ENCODE peak calls at places on chromosomes 5 and 9, in eight cellular contexts. One of them, this sample, is unnamed.

GRCh38 chr5:21654-22233 is 70.2 kb upstream of the PLEKHG4B start:
- DNase-seq in foreskin fibroblast: peak; percentile 15
- DNase-seq in GM06990: no peak
- DNase-seq in AG04449: no peak
- DNase-seq in sigmoid colon: no peak
- DNase-seq in IMR-90: peak; percentile 18
- DNase-seq in AG09309: no peak
- DNase-seq in heart right ventricle: no peak
- DNase-seq in this sample: no peak

GRCh38 chr5:87121315-87122170 is 146.1 kb upstream of the RASA1 start:
- DNase-seq in foreskin fibroblast: peak; percentile 83
- DNase-seq in AG09309: peak; percentile 61
- DNase-seq in IMR-90: peak; percentile 91
- DNase-seq in AG04449: peak; percentile 53
- DNase-seq in heart right ventricle: no peak
- DNase-seq in sigmoid colon: no peak
- DNase-seq in GM06990: peak; percentile 70
- DNase-seq in this sample: peak; percentile 86

GRCh38 chr9:68522126-68522525 is 18.6 kb downstream of the TMEM252 start:
- DNase-seq in AG09309: no peak
- DNase-seq in AG04449: no peak
- DNase-seq in GM06990: no peak
- DNase-seq in sigmoid colon: no peak
- DNase-seq in foreskin fibroblast: no peak
- DNase-seq in IMR-90: no peak
- DNase-seq in heart right ventricle: no peak
- DNase-seq in this sample: no peak

GRCh38 chr9:22657713-22658112 is 211.1 kb downstream of the DMRTA1 start:
- DNase-seq in AG09309: no peak
- DNase-seq in heart right ventricle: no peak
- DNase-seq in foreskin fibroblast: no peak
- DNase-seq in AG04449: no peak
- DNase-seq in GM06990: no peak
- DNase-seq in IMR-90: no peak
- DNase-seq in sigmoid colon: no peak
- DNase-seq in this sample: no peak

GRCh38 chr5:139578348-139578724 is 17.2 kb downstream of the UBE2D2 start:
- DNase-seq in heart right ventricle: no peak
- DNase-seq in GM06990: no peak
- DNase-seq in foreskin fibroblast: no peak
- DNase-seq in AG09309: no peak
- DNase-seq in sigmoid colon: peak; percentile 6
- DNase-seq in AG04449: no peak
- DNase-seq in IMR-90: no peak
- DNase-seq in this sample: no peak

GRCh38 chr9:83432104-83432627 is 106.0 kb downstream of the FRMD3 start:
- DNase-seq in AG09309: peak; percentile 25
- DNase-seq in IMR-90: no peak
- DNase-seq in sigmoid colon: peak; percentile 79
- DNase-seq in heart right ventricle: peak; percentile 81
- DNase-seq in AG04449: peak; percentile 38
- DNase-seq in GM06990: no peak
- DNase-seq in foreskin fibroblast: peak; percentile 53
- DNase-seq in this sample: no peak

GRCh38 chr9:2291980-2292704 is 277.0 kb downstream of the SMARCA2 start:
- DNase-seq in foreskin fibroblast: peak; percentile 22
- DNase-seq in heart right ventricle: no peak
- DNase-seq in GM06990: no peak
- DNase-seq in IMR-90: no peak
- DNase-seq in AG04449: no peak
- DNase-seq in AG09309: no peak
- DNase-seq in sigmoid colon: no peak
- DNase-seq in this sample: no peak

GRCh38 chr9:80615964-80616363 is 1044.2 kb downstream of the TLE4 start:
- DNase-seq in GM06990: no peak
- DNase-seq in sigmoid colon: no peak
- DNase-seq in AG04449: no peak
- DNase-seq in IMR-90: peak; percentile 65
- DNase-seq in heart right ventricle: no peak
- DNase-seq in AG09309: peak; percentile 17
- DNase-seq in foreskin fibroblast: peak; percentile 45
- DNase-seq in this sample: no peak

GRCh38 chr9:34929506-34930102 is 28.5 kb upstream of the PHF24 start:
- DNase-seq in AG09309: no peak
- DNase-seq in foreskin fibroblast: no peak
- DNase-seq in AG04449: no peak
- DNase-seq in GM06990: no peak
- DNase-seq in sigmoid colon: no peak
- DNase-seq in heart right ventricle: no peak
- DNase-seq in IMR-90: peak; percentile 5
- DNase-seq in this sample: peak; percentile 47

DNA sequence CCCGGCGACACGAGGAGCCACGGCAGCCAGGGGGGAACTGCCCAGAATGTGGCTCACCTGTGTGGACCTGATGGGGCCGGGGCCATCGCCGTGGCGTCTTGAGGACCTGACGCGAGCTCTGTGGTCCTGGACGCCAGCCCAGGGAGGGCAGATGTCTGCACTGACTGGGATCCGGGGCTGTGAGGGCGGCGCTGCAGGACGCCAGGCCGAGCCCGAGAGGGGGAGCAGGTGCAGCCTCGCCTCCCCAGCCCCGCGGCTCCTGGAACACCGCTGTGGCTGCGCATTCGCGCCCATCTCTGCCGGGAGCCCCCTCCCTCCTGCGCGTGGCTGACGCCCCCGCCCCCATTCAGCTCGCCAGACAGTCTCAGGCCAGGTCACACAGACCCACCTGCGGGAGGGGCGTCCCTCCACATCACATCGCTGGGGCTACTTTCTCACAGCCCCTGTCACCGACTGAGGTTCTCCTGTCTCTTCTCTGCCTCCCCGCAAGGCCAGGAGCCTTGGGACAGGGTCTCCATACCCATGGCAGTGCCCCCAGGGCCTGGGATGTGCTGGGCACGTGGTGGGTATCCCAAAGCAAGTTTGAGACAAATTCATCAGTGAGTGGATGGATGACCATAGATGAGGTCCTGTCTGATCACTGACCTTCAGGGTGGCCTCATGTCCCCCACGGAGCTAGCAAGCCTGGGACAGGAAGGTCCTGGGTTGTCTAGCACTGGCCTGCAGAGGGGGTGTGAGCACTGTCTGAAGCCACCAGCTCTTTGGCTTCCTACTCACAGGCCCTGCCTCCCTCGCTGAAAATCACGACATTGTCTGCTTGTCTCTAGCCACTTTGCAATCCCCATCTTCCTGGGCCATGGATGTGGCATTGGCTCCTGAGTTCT is 47.3 kb downstream of the RASGEF1C start:
- DNase-seq in AG09309: no peak
- DNase-seq in heart right ventricle: no peak
- DNase-seq in sigmoid colon: peak; percentile 61
- DNase-seq in foreskin fibroblast: no peak
- DNase-seq in GM06990: no peak
- DNase-seq in IMR-90: no peak
- DNase-seq in AG04449: no peak
- DNase-seq in this sample: no peak
- TF ChIP-seq CTCF in AG09309: no peak
- TF ChIP-seq CTCF in heart right ventricle: no peak
- TF ChIP-seq CTCF in sigmoid colon: no peak
- TF ChIP-seq CTCF in foreskin fibroblast: no peak
- TF ChIP-seq CTCF in GM06990: no peak
- TF ChIP-seq CTCF in IMR-90: no peak
- TF ChIP-seq CTCF in AG04449: no peak
- TF ChIP-seq CTCF in this sample: no peak

DNA sequence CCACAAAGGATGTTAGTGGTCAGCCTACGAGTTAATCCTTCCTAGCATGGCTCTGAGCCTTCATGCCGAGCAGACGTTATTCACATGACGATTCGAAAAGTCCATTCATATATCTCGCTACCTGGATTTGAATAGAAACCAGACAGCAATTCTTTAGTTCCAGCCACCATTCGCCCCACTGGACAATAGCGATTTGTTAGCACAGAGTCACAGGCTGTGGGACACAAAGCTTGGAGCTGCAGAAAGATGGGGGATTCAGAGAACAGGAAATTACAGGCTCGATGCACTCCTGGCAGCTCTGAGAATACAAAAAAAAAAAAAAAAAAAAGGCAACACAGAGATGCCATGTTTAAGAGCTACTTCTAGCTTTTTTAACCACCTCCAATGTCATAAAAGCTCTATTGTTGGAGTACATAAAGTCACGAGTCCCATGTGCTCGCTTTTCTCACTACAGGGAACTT is 110.7 kb downstream of the NR6A1 start:
- DNase-seq in heart right ventricle: no peak
- DNase-seq in AG04449: peak; percentile 24
- DNase-seq in sigmoid colon: no peak
- DNase-seq in AG09309: no peak
- DNase-seq in IMR-90: peak; percentile 61
- DNase-seq in foreskin fibroblast: peak; percentile 18
- DNase-seq in GM06990: peak; percentile 20
- DNase-seq in this sample: peak; percentile 65
- H3K4me3 ChIP-seq in heart right ventricle: peak overlapping the region; percentile 58
- H3K4me3 ChIP-seq in AG04449: peak overlapping the region; percentile 67
- H3K4me3 ChIP-seq in sigmoid colon: peak overlapping the region; percentile 56
- H3K4me3 ChIP-seq in AG09309: peak overlapping the region; percentile 47
- H3K4me3 ChIP-seq in IMR-90: peak overlapping the region; percentile 57
- H3K4me3 ChIP-seq in foreskin fibroblast: peak overlapping the region; percentile 64
- H3K4me3 ChIP-seq in GM06990: peak overlapping the region; percentile 66
- H3K4me3 ChIP-seq in this sample: peak overlapping the region; percentile 72

GRCh38 chr9:121259498-121259897 is 8.5 kb upstream of the GSN start:
- DNase-seq in foreskin fibroblast: no peak
- DNase-seq in GM06990: no peak
- DNase-seq in AG09309: no peak
- DNase-seq in heart right ventricle: no peak
- DNase-seq in AG04449: no peak
- DNase-seq in sigmoid colon: no peak
- DNase-seq in IMR-90: no peak
- DNase-seq in this sample: no peak
- TF ChIP-seq CTCF in foreskin fibroblast: no peak
- TF ChIP-seq CTCF in GM06990: no peak
- TF ChIP-seq CTCF in AG09309: no peak
- TF ChIP-seq CTCF in heart right ventricle: no peak
- TF ChIP-seq CTCF in AG04449: no peak
- TF ChIP-seq CTCF in sigmoid colon: no peak
- TF ChIP-seq CTCF in IMR-90: no peak
- TF ChIP-seq CTCF in this sample: no peak

GRCh38 chr5:145838276-145838675 is 3.1 kb upstream of the PRELID2 start:
- DNase-seq in heart right ventricle: no peak
- DNase-seq in foreskin fibroblast: no peak
- DNase-seq in AG04449: no peak
- DNase-seq in sigmoid colon: no peak
- DNase-seq in GM06990: no peak
- DNase-seq in AG09309: no peak
- DNase-seq in IMR-90: no peak
- DNase-seq in this sample: no peak

GRCh38 chr5:145834917-145835838 is at the start of gene PRELID2:
- DNase-seq in heart right ventricle: peak; percentile 85
- DNase-seq in foreskin fibroblast: peak; percentile 86
- DNase-seq in sigmoid colon: peak; percentile 92
- DNase-seq in IMR-90: peak; percentile 84
- DNase-seq in GM06990: peak; percentile 26
- DNase-seq in AG09309: peak; percentile 46
- DNase-seq in AG04449: no peak
- DNase-seq in this sample: no peak

GRCh38 chr5:145834554-145834916 is 607 bp downstream of the PRELID2 start:
- DNase-seq in AG09309: no peak
- DNase-seq in AG04449: no peak
- DNase-seq in IMR-90: no peak
- DNase-seq in heart right ventricle: no peak
- DNase-seq in foreskin fibroblast: no peak
- DNase-seq in GM06990: no peak
- DNase-seq in sigmoid colon: no peak
- DNase-seq in this sample: no peak

GRCh38 chr5:145833616-145834200 is 1.4 kb downstream of the PRELID2 start:
- DNase-seq in heart right ventricle: no peak
- DNase-seq in GM06990: no peak
- DNase-seq in sigmoid colon: no peak
- DNase-seq in IMR-90: no peak
- DNase-seq in AG04449: no peak
- DNase-seq in foreskin fibroblast: no peak
- DNase-seq in AG09309: no peak
- DNase-seq in this sample: no peak

DNA sequence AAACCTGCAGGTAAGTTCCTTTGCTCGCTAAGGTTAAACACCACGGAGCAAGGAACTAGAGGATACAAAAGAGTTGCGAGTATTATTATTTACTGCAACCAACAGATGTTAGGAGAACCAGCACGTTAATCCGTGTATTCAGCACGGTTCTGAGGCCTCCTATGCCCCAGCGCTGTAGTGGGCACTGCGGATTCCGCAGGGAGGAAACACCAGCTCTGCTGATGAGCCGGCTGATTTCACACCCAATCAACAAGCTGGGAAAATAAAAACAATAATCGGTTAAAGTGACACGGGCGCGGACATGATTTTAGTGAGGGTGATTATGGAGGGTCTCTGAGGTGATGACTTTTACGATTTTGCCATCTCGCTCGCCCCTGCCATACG is 689 bp upstream of the PRELID2 start:
- DNase-seq in sigmoid colon: no peak
- DNase-seq in AG09309: no peak
- DNase-seq in GM06990: no peak
- DNase-seq in AG04449: no peak
- DNase-seq in foreskin fibroblast: no peak
- DNase-seq in heart right ventricle: no peak
- DNase-seq in IMR-90: no peak
- DNase-seq in this sample: no peak
- H3K4me3 ChIP-seq in sigmoid colon: peak overlapping the region; percentile 72
- H3K4me3 ChIP-seq in AG09309: peak overlapping the region; percentile 72
- H3K4me3 ChIP-seq in GM06990: no peak overlapping the region
- H3K4me3 ChIP-seq in AG04449: peak overlapping the region; percentile 73
- H3K4me3 ChIP-seq in foreskin fibroblast: peak overlapping the region; percentile 67
- H3K4me3 ChIP-seq in heart right ventricle: peak overlapping the region; percentile 92
- H3K4me3 ChIP-seq in IMR-90: peak overlapping the region; percentile 60
- H3K4me3 ChIP-seq in this sample: no peak overlapping the region

GRCh38 chr5:36414869-36415282 is 113.2 kb upstream of the RANBP3L start:
- DNase-seq in IMR-90: peak; percentile 54
- DNase-seq in AG09309: peak; percentile 35
- DNase-seq in AG04449: no peak
- DNase-seq in heart right ventricle: no peak
- DNase-seq in foreskin fibroblast: no peak
- DNase-seq in GM06990: no peak
- DNase-seq in sigmoid colon: no peak
- DNase-seq in this sample: peak; percentile 28
- TF ChIP-seq CTCF in IMR-90: peak; percentile 67
- TF ChIP-seq CTCF in AG09309: peak; percentile 34
- TF ChIP-seq CTCF in AG04449: peak; percentile 20
- TF ChIP-seq CTCF in heart right ventricle: peak; percentile 66
- TF ChIP-seq CTCF in foreskin fibroblast: peak; percentile 41
- TF ChIP-seq CTCF in GM06990: peak; percentile 34
- TF ChIP-seq CTCF in sigmoid colon: peak; percentile 20
- TF ChIP-seq CTCF in this sample: peak; percentile 27

GRCh38 chr5:38468202-38468656 is 88.2 kb downstream of the LIFR start:
- DNase-seq in foreskin fibroblast: peak; percentile 87
- DNase-seq in GM06990: no peak
- DNase-seq in IMR-90: peak; percentile 97
- DNase-seq in heart right ventricle: no peak
- DNase-seq in AG04449: peak; percentile 70
- DNase-seq in AG09309: peak; percentile 73
- DNase-seq in sigmoid colon: peak; percentile 82
- DNase-seq in this sample: no peak
- H3K4me3 ChIP-seq in foreskin fibroblast: no peak overlapping the region
- H3K4me3 ChIP-seq in GM06990: no peak overlapping the region
- H3K4me3 ChIP-seq in IMR-90: no peak overlapping the region
- H3K4me3 ChIP-seq in heart right ventricle: no peak overlapping the region
- H3K4me3 ChIP-seq in AG04449: no peak overlapping the region
- H3K4me3 ChIP-seq in AG09309: no peak overlapping the region
- H3K4me3 ChIP-seq in sigmoid colon: no peak overlapping the region
- H3K4me3 ChIP-seq in this sample: no peak overlapping the region

This sample was measured in GM12865.